ENCODE peak calls at places on chromosomes 12 and 14, in four cellular contexts. Q is AG04450, S is heart left ventricle, R is IMR-90. M is an unnamed sample. For H3K9me3, the result is how much of the 10 kb centered on the place peaks cover.

GRCh38 chr12:44546037-44546436 is 330.1 kb downstream of the NELL2 start:
- DNase-seq in Q (no peak), S (no peak), R (no peak), M (no peak)

GRCh38 chr14:69037790-69038448 is 58.8 kb upstream of the ACTN1 start:
- DNase-seq in Q (no peak), S (no peak), R (peak), M (no peak)

GRCh38 chr14:99075771-99076370 is 196.1 kb downstream of the BCL11B start:
- DNase-seq in Q (no peak), S (no peak), R (no peak), M (no peak)

GRCh38 chr14:100620437-100621100 is 33.4 kb upstream of the BEGAIN start:
- DNase-seq in Q (no peak), S (no peak), R (no peak), M (no peak)

GRCh38 chr14:61569308-61569707 is 126.0 kb upstream of the HIF1A start:
- DNase-seq in Q (no peak), S (no peak), R (no peak), M (no peak)

GRCh38 chr12:49264466-49264872 is 413 bp upstream of the TUBA1C start:
- DNase-seq in Q (no peak), S (no peak), R (no peak), M (no peak)

GRCh38 chr12:49980501-49981158 is 7.9 kb downstream of the AQP6 start:
- DNase-seq in Q (no peak), S (no peak), R (no peak), M (no peak)

GRCh38 chr14:50347521-50347920 is 35.4 kb downstream of the DMAC2L start:
- DNase-seq in Q (no peak), S (no peak), R (peak), M (no peak)

GRCh38 chr12:67415473-67415872 is 146.3 kb downstream of the CAND1 start:
- DNase-seq in Q (no peak), S (no peak), R (peak), M (no peak)

GRCh38 chr12:75650989-75651695 is 139.7 kb upstream of the KRR1 start:
- DNase-seq in Q (no peak), S (no peak), R (no peak), M (no peak)

GRCh38 chr12:75345531-75345930 is 11.1 kb downstream of the GLIPR1L1 start:
- DNase-seq in Q (no peak), S (no peak), R (peak), M (no peak)

GRCh38 chr12:3034067-3034750 is 43.0 kb upstream of the TSPAN9 start:
- DNase-seq in Q (peak), S (peak), R (peak), M (peak)

GRCh38 chr12:114152890-114153289 is 186.8 kb upstream of the RBM19 start:
- DNase-seq in Q (no peak), S (no peak), R (no peak), M (no peak)

GRCh38 chr12:38138225-38139221 is 178.1 kb upstream of the ALG10B start:
- DNase-seq in Q (peak), S (peak), R (peak), M (no peak)

DNA sequence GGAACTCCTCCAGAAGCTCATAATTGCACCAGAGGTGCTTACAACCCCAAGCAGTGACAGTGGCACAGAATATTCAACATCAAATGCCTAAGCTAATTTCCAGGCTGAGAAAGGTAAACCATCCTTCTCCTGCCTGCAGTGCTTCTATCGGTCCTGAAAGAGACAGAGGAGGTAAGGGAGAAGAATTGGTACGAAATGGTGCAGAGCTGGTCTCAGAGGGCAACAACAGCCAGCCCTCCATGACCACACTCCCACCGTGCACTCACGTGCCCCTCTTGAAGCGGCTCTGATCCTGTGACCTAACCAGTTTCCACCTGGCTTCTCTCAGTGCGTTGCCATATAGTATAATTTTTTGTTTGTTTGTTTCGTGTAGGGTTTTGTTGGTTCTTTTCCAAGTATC is 1.5 kb upstream of the ATP2A2 start:
- DNase-seq in Q (no peak), S (no peak), R (no peak), M (no peak)
- H3K4me3 ChIP-seq in Q (no peak), S (peak), R (no peak), M (peak)

DNA sequence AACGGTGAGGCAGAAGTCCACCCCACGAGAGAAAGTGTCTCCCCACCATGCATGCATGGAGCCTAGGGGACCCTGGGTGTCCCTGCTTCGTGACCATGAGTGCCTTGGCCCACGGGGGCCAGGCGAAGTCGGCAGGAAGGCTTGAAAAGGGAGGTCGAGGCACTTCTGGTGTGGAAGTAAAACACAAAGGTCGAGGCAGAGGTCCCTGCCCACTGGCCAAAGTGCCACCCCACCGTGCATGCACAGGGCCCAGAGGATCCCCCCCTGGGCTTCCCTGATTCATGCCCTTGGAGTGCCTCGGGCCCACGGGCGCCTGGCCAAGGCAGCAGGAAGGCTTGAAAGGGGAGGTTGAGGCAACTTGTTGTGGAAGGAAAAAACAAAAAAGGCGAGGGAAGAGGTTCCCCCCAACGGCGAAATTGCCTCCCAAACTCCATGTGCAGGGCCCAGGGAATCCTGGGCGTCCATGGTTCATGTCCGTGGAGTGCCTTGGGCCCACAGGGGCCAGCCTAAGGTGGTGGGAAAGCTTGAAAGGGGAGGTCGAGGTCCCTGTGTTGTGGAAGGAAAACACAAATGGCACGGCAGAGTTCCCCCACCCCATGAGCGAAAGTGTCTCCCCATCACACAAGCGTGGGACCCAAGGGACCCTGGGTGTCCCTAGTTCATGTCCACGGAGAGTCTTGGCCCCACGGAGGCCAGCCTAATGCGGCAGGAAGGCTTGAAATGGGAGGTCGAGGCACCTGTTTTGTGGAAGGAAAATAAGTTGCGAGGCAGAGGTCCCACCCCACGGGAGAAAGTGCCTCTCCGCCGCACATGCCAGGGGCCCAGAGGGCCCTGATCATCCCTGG is 372.1 kb downstream of the ALG10 start:
- DNase-seq in Q (no peak), S (peak), R (no peak), M (peak)
- H3K9me3 ChIP-seq in Q (half or more), S (under half), R (half or more), M (half or more)

DNA sequence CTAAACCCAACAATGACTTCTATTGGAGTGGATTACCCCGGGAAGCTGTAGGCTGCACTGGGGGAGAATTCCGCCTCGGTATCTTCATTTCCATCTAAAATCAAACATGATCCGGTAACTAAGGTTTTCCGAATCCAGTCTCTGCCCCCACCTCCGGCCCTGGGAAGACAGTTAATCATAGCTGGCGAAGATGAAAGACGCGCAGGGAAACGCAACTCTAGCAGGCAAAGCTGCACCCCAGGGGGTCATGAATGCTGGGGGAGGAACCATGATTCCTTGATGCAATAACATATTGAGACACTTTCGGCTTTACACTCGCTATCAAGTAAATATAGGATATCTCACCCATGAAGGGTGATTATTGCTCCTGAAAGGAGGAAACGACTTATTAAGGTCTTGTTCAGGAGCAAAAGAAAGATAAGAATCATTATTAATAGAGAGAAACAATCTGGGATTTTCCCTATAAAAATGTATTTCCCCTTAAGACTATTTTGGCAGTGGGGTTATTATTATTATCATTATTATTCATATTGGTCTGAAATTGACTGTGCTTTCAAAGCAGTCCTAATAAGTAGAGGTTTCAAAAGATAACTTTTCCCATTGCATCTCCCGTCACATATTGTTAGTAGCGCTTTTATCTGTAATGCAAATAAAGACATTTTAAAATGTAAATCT is 614.9 kb downstream of the VRK1 start:
- DNase-seq in Q (no peak), S (no peak), R (no peak), M (no peak)
- H3K4me3 ChIP-seq in Q (no peak), S (no peak), R (no peak), M (no peak)

GRCh38 chr14:95943699-95944098 is 67.1 kb downstream of the TUNAR start:
- DNase-seq in Q (no peak), S (no peak), R (no peak), M (no peak)

GRCh38 chr14:95941897-95942296 is 65.3 kb downstream of the TUNAR start:
- DNase-seq in Q (no peak), S (no peak), R (no peak), M (no peak)

GRCh38 chr14:95948608-95949007 is 72.0 kb downstream of the TUNAR start:
- DNase-seq in Q (no peak), S (no peak), R (no peak), M (no peak)

GRCh38 chr14:95946867-95947266 is 70.2 kb downstream of the TUNAR start:
- DNase-seq in Q (no peak), S (no peak), R (no peak), M (no peak)
- H3K9me3 ChIP-seq in Q (under half), S (under half), R (under half), M (under half)

GRCh38 chr14:20429801-20430669 is 5.9 kb downstream of the KLHL33 start:
- DNase-seq in Q (no peak), S (peak), R (no peak), M (peak)

GRCh38 chr14:20422886-20423285 is 9.6 kb upstream of the TEP1 start:
- DNase-seq in Q (no peak), S (no peak), R (no peak), M (no peak)

GRCh38 chr14:20427231-20428009 is 8.5 kb downstream of the KLHL33 start:
- DNase-seq in Q (peak), S (no peak), R (peak), M (no peak)

GRCh38 chr14:20428802-20429201 is 7.2 kb downstream of the KLHL33 start:
- DNase-seq in Q (no peak), S (no peak), R (no peak), M (no peak)

GRCh38 chr14:20428010-20428365 is 8.0 kb downstream of the KLHL33 start:
- DNase-seq in Q (no peak), S (no peak), R (no peak), M (no peak)
- H3K4me3 ChIP-seq in Q (no peak), S (no peak), R (no peak), M (no peak)

GRCh38 chr14:90784621-90785270 is 31.5 kb downstream of the TTC7B start:
- DNase-seq in Q (no peak), S (no peak), R (no peak), M (no peak)
- H3K9me3 ChIP-seq in Q (under half), S (under half), R (under half), M (under half)

DNA sequence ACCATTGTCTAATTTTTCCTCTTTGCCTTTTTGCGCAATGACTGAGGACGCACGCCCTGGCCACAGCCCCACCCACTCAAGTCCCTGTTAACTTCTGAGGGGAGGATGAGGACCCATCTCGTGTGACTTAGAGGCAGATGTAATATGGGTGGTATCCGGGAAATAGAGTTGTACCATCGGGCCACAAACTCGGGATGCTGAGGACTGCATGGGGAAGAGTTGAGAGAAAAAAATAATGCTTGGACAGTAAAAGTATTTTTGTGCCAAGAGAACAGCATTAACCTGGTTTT is 263 bp downstream of the RAD9B start:
- DNase-seq in Q (no peak), S (no peak), R (no peak), M (no peak)
- H3K4me3 ChIP-seq in Q (peak), S (peak), R (peak), M (peak)

GRCh38 chr14:26598081-26598671 is 343 bp upstream of the NOVA1 start:
- DNase-seq in Q (peak), S (peak), R (peak), M (peak)
- H3K9me3 ChIP-seq in Q (under half), S (under half), R (under half), M (under half)

GRCh38 chr12:6824962-6825381 is 3.2 kb upstream of the P3H3 start:
- DNase-seq in Q (no peak), S (no peak), R (peak), M (no peak)
- H3K4me3 ChIP-seq in Q (peak), S (no peak), R (no peak), M (peak)

GRCh38 chr12:57428965-57429364 is 1.9 kb downstream of the R3HDM2 start:
- DNase-seq in Q (no peak), S (no peak), R (no peak), M (no peak)

GRCh38 chr12:57433370-57433769 is 1.2 kb upstream of the INHBC start:
- DNase-seq in Q (no peak), S (no peak), R (no peak), M (no peak)

GRCh38 chr12:57429473-57430116 is 1.2 kb downstream of the R3HDM2 start:
- DNase-seq in Q (no peak), S (no peak), R (peak), M (no peak)

GRCh38 chr12:57430931-57431566 is at the start of gene R3HDM2:
- DNase-seq in Q (peak), S (peak), R (peak), M (peak)

DNA sequence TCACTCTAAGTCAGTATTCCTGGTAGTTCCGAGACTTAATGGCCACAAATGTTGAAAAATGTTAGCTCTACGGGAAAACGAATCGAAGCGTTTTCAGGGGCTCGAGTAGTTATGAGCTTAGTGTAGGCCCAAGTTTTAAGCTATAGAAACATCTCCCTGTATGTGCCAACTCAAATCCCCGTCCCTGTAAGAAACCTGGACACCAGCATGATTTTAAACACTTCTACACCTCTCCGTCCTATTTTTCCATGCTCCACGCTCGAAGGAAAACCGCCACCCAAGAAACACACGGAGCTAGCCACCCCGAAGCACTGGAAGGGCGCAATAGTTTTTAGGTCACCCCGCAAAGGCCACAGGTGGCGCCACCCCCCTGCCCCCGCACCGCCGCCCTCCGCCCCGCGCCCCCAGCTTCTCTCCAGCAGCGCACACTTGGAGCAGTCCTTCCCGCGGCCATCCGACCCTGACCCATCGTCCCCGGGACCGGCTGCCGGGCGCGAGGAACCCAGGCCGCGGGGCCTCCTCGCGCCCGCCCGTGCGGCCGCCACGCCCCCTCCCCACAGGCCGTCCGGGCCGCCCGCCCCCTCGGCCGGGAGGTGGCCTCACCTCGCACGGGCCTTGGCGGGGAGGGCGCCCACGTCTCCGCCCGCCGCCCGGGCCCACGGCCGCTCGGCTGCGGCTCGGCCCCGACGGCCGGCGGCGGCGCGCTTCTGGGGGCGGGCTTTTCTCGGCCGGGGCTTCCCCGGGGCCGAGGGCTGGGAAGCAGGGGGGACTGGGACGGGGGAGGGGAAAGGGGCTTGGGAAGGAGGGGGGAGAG is 519 bp downstream of the R3HDM2 start:
- DNase-seq in Q (no peak), S (peak), R (peak), M (peak)
- H3K9me3 ChIP-seq in Q (under half), S (under half), R (under half), M (under half)

M was measured in left ventricle myocardium inferior.